ENCODE peak calls at places on chromosomes 13 and 19, in four cellular contexts. K, Q, M and I are unnamed samples.

GRCh38 chr19:10946964-10947657 is 13.7 kb upstream of the SMARCA4 start:
- DNase-seq in M (no peak), Q (no peak), K (peak; percentile 60), I (no peak)

GRCh38 chr13:98512774-98513327 is 64.1 kb downstream of the STK24 start:
- DNase-seq in K (no peak), M (no peak), Q (no peak), I (no peak)

GRCh38 chr13:30142502-30143211 is 164.7 kb downstream of the KATNAL1 start:
- DNase-seq in M (peak; percentile 23), Q (peak; percentile 57), K (peak; percentile 99), I (no peak)

GRCh38 chr19:33778089-33778791 is 18.4 kb upstream of the KCTD15 start:
- DNase-seq in M (peak; percentile 88), K (peak; percentile 61), Q (peak; percentile 85), I (peak; percentile 99)

GRCh38 chr19:17183858-17184271 is 31.3 kb upstream of the USE1 start:
- DNase-seq in K (no peak), M (no peak), Q (no peak), I (no peak)

GRCh38 chr19:18503337-18503970 is 18.4 kb downstream of the ELL start:
- DNase-seq in K (no peak), Q (no peak), M (no peak), I (no peak)

GRCh38 chr13:74047925-74048324 is 86.3 kb downstream of the KLF12 start:
- DNase-seq in K (no peak), M (peak; percentile 52), Q (no peak), I (no peak)

GRCh38 chr19:13896227-13896626 is 9.7 kb downstream of the BRME1 start:
- DNase-seq in M (no peak), K (no peak), Q (no peak), I (no peak)

GRCh38 chr13:84500016-84500415 is 617.7 kb upstream of the SLITRK1 start:
- DNase-seq in K (peak; percentile 9), Q (no peak), M (no peak), I (no peak)

GRCh38 chr13:75762066-75762937 is 126.2 kb downstream of the LMO7 start:
- DNase-seq in M (peak; percentile 49), Q (no peak), K (peak; percentile 63), I (no peak)

GRCh38 chr19:47507924-47508553 is 6.8 kb downstream of the NAPA start:
- DNase-seq in Q (no peak), K (no peak), M (no peak), I (peak; percentile 70)

GRCh38 chr19:1181606-1182005 is 7.5 kb upstream of the SBNO2 start:
- DNase-seq in Q (no peak), K (no peak), M (peak; percentile 79), I (peak; percentile 76)

GRCh38 chr19:1173160-1173844 is 766 bp downstream of the SBNO2 start:
- DNase-seq in M (peak; percentile 54), K (no peak), Q (peak; percentile 39), I (no peak)

GRCh38 chr19:1173845-1174809 is at the start of gene SBNO2:
- DNase-seq in K (peak; percentile 80), M (peak; percentile 95), Q (peak; percentile 95), I (peak; percentile 87)

GRCh38 chr19:1175020-1175419 is 952 bp upstream of the SBNO2 start:
- DNase-seq in M (no peak), K (no peak), Q (no peak), I (no peak)

GRCh38 chr19:1177322-1178114 is 3.5 kb upstream of the SBNO2 start:
- DNase-seq in K (peak; percentile 97), Q (peak; percentile 41), M (no peak), I (no peak)
- H3K4me3 ChIP-seq in K (peak overlapping the region; percentile 4), Q (no peak overlapping the region), M (no peak overlapping the region), I (no peak overlapping the region)

GRCh38 chr19:40798997-40799557 is at the start of gene EGLN2:
- DNase-seq in M (no peak), Q (no peak), K (no peak), I (no peak)

GRCh38 chr19:40799558-40800338 is 757 bp downstream of the EGLN2 start:
- DNase-seq in K (no peak), M (peak; percentile 27), Q (no peak), I (no peak)

GRCh38 chr19:40797963-40798222 is 1.1 kb upstream of the EGLN2 start:
- DNase-seq in Q (no peak), M (no peak), K (no peak), I (no peak)

GRCh38 chr19:40797166-40797962 is 1.6 kb upstream of the EGLN2 start:
- DNase-seq in M (no peak), K (no peak), Q (no peak), I (no peak)

DNA sequence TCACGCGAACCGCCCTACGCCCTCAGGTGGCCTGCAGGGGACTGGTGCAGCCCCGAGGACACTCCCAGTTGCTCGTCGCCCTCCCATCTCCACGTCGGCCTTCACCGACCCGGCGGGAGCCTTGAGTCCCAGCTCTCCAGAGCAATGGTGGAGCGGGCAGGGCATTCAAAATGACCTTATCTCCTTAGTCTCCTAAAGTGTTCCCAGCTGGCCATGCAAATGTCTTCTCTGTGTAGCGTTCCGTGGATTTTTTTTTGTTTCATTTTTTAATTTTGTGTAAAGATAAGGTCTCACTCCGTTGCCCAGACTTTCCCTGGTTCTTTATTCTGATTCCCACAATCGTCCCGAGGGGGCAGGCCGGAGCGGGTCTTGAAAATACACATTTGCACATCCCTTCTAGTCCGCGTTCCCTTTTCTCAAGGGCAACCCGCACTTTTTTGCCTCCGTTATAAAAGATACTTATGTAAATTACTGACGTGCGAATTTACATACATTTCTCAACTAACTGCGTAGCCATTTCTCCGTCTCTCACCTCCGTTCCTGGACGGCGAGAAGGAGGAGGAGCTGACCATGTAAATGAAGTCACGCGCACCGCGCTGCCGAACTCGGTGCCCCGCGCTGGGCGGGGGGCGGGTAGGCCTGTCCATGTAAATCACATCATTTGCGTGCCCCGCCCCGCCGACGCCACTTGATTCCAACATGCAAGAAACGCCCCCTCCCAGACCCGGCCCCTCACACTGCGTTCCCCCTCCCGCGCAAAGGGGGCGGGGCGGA is 581 bp upstream of the EGLN2 start:
- DNase-seq in K (peak; percentile 99), Q (peak; percentile 100), M (peak; percentile 100), I (peak; percentile 100)
- TF ChIP-seq CTCF in K (peak; percentile 47), Q (peak; percentile 47), M (no peak), I (peak; percentile 13)

GRCh38 chr13:19159181-19159580 is 22.4 kb downstream of the TUBA3C start:
- DNase-seq in M (no peak), K (no peak), Q (no peak), I (no peak)
- H3K4me3 ChIP-seq in M (no peak overlapping the region), K (no peak overlapping the region), Q (no peak overlapping the region), I (no peak overlapping the region)

DNA sequence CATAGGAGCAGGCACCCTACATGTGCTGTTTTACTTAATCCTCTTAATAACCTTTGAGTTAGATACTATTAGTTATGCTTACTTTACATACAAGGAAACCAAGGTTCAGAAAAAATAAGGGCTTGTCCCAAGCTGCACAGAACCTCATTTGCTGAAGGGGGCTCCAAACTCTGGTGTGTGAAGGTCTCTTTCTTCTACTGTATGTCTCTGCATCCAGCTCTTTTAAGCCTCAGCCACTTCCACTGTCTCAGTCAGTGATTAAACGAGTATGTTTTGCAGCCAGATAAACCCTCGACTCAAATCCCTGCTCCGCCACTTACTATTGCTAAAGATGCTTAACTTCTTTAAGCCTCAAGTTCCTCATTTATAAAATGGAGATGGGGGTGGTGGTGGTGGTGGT is 112.4 kb upstream of the WASF3 start:
- DNase-seq in Q (no peak), K (no peak), M (no peak), I (no peak)
- TF ChIP-seq CTCF in Q (no peak), K (no peak), M (no peak), I (no peak)

GRCh38 chr19:6849876-6850275 is 37.5 kb upstream of the ADGRE1 start:
- DNase-seq in M (no peak), Q (no peak), K (no peak), I (no peak)

GRCh38 chr19:6854758-6855157 is 32.6 kb upstream of the ADGRE1 start:
- DNase-seq in M (no peak), Q (no peak), K (no peak), I (no peak)

GRCh38 chr19:6851359-6851758 is 36.0 kb upstream of the ADGRE1 start:
- DNase-seq in Q (no peak), M (no peak), K (no peak), I (no peak)

GRCh38 chr19:6853868-6854267 is 33.5 kb upstream of the ADGRE1 start:
- DNase-seq in M (no peak), K (no peak), Q (no peak), I (no peak)

DNA sequence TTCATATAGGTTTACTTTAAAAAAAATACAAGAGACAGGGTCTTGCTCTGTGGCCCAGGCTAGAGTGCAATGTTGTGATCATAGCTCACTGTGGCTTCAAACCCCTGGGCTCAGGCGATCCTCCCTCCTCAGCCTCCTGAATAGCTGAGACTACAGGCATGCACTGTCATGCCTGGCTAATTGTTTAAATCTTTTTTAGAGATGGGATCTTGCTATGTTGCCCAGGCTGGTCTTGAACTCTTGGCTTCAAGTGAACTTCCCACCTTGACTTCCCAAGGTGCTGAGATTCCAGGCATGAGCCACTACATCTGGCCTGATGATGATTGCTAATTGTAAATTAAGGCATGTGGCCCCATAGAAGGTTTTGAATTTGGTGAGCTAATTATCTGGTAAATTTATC is 35.4 kb upstream of the ADGRE1 start:
- DNase-seq in K (no peak), Q (no peak), M (no peak), I (no peak)
- H3K4me3 ChIP-seq in K (no peak overlapping the region), Q (no peak overlapping the region), M (no peak overlapping the region), I (no peak overlapping the region)

GRCh38 chr13:26656919-26657318 is 99.4 kb downstream of the WASF3 start:
- DNase-seq in M (no peak), Q (no peak), K (peak; percentile 82), I (no peak)
- TF ChIP-seq CTCF in M (no peak), Q (no peak), K (peak; percentile 42), I (no peak)

GRCh38 chr19:55439052-55439451 is 4.0 kb downstream of the SHISA7 start:
- DNase-seq in Q (no peak), M (no peak), K (no peak), I (no peak)

GRCh38 chr19:55435020-55435419 is 8.1 kb downstream of the SHISA7 start:
- DNase-seq in M (no peak), K (no peak), Q (no peak), I (no peak)

GRCh38 chr19:55434356-55434755 is 8.7 kb downstream of the SHISA7 start:
- DNase-seq in K (no peak), M (no peak), Q (no peak), I (no peak)

GRCh38 chr19:55437410-55437809 is 5.7 kb downstream of the SHISA7 start:
- DNase-seq in K (peak; percentile 56), M (peak; percentile 74), Q (no peak), I (peak; percentile 79)

DNA sequence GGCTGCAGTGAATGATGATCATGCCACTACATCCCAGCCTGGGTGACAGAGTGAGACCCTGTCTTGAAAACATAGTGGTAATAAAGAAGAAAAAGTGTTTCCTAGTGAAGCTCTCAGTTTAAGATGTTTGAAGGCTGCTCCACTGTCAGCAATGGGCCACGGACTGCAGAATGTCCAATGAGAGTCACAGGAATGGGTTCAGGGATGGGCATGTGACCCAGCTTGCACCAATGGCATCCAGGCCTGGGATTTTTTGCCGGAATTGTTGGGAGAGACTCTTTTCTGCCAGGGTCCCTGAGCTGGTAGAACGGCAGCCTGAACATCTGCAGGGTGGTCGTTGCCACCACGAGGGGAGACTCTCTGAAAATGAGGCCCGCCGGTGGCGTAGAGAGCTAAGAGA is 6.3 kb downstream of the SHISA7 start:
- DNase-seq in K (no peak), Q (no peak), M (no peak), I (no peak)
- H3K4me3 ChIP-seq in K (no peak overlapping the region), Q (no peak overlapping the region), M (no peak overlapping the region), I (no peak overlapping the region)